ENCODE peak calls at places on chromosomes 1 and 21, in four cellular contexts. J is breast epithelium, I is Calu3, V is LHCN-M2. P is an unnamed sample.

GRCh38 chr1:109838838-109839240 is 71.8 kb upstream of the CSF1 start:
- DNase-seq in V (peak), J (no peak), I (no peak), P (no peak)

GRCh38 chr1:193019442-193020026 is 39.6 kb downstream of the UCHL5 start:
- DNase-seq in I (peak), J (no peak), V (peak), P (peak)

GRCh38 chr1:248618878-248619277 is 16.0 kb downstream of the OR2T11 start:
- DNase-seq in J (peak), V (peak), I (peak), P (peak)

GRCh38 chr21:38505654-38506523 is 7.6 kb upstream of the ERG start:
- DNase-seq in I (peak), V (peak), J (no peak), P (peak)

GRCh38 chr1:156794506-156795373 is 21.9 kb downstream of the SH2D2A start:
- DNase-seq in J (no peak), V (no peak), I (no peak), P (no peak)

GRCh38 chr1:164576311-164577271 is 17.6 kb downstream of the PBX1 start:
- DNase-seq in J (no peak), V (no peak), I (no peak), P (no peak)

GRCh38 chr1:208203127-208203847 is 40.9 kb downstream of the PLXNA2 start:
- DNase-seq in V (peak), J (peak), I (peak), P (peak)

GRCh38 chr1:1678581-1679380 is 13.8 kb downstream of the SLC35E2B start:
- DNase-seq in J (peak), I (peak), V (no peak), P (peak)

GRCh38 chr1:11873954-11874562 is 15.3 kb upstream of the NPPB start:
- DNase-seq in I (no peak), V (no peak), J (no peak), P (no peak)

GRCh38 chr21:31666445-31667010 is 7.0 kb downstream of the SOD1 start:
- DNase-seq in J (no peak), V (no peak), I (no peak), P (no peak)